ENCODE peak calls at places on chromosome 20, in four cellular contexts. One of them, this sample, is unnamed. For H3K9me3, the result is how much of the 10 kb centered on the place peaks cover.

GRCh38 chr20:35669221-35669620 is 4.5 kb upstream of the CPNE1 start:
- DNase-seq in CD8-positive, alpha-beta memory T cell: no peak
- DNase-seq in sigmoid colon: no peak
- DNase-seq in uterus: no peak
- DNase-seq in this sample: no peak

GRCh38 chr20:36613974-36614373 is 8.4 kb downstream of the RAB5IF start:
- DNase-seq in CD8-positive, alpha-beta memory T cell: no peak
- DNase-seq in sigmoid colon: no peak
- DNase-seq in uterus: no peak
- DNase-seq in this sample: no peak

GRCh38 chr20:25470045-25470444 is 62.6 kb downstream of the GINS1 start:
- DNase-seq in uterus: no peak
- DNase-seq in CD8-positive, alpha-beta memory T cell: peak
- DNase-seq in sigmoid colon: peak
- DNase-seq in this sample: no peak

GRCh38 chr20:63538204-63539091 is 1.3 kb upstream of the PTK6 start:
- DNase-seq in sigmoid colon: no peak
- DNase-seq in CD8-positive, alpha-beta memory T cell: no peak
- DNase-seq in uterus: no peak
- DNase-seq in this sample: peak

GRCh38 chr20:37714973-37715657 is 21.3 kb downstream of the CTNNBL1 start:
- DNase-seq in uterus: no peak
- DNase-seq in CD8-positive, alpha-beta memory T cell: no peak
- DNase-seq in sigmoid colon: no peak
- DNase-seq in this sample: no peak

GRCh38 chr20:2652724-2653510 is 485 bp downstream of the NOP56 start:
- DNase-seq in CD8-positive, alpha-beta memory T cell: no peak
- DNase-seq in uterus: peak
- DNase-seq in sigmoid colon: no peak
- DNase-seq in this sample: no peak

GRCh38 chr20:51679254-51679921 is 88.8 kb downstream of the ATP9A start:
- DNase-seq in CD8-positive, alpha-beta memory T cell: no peak
- DNase-seq in sigmoid colon: no peak
- DNase-seq in uterus: no peak
- DNase-seq in this sample: no peak

GRCh38 chr20:62236674-62236996 is 1.7 kb upstream of the OSBPL2 start:
- DNase-seq in sigmoid colon: no peak
- DNase-seq in CD8-positive, alpha-beta memory T cell: no peak
- DNase-seq in uterus: no peak
- DNase-seq in this sample: no peak

GRCh38 chr20:35302421-35303335 is 10.5 kb upstream of the FAM83C start:
- DNase-seq in uterus: no peak
- DNase-seq in sigmoid colon: no peak
- DNase-seq in CD8-positive, alpha-beta memory T cell: no peak
- DNase-seq in this sample: no peak

GRCh38 chr20:46316984-46317684 is 8.8 kb upstream of the CDH22 start:
- DNase-seq in sigmoid colon: no peak
- DNase-seq in CD8-positive, alpha-beta memory T cell: no peak
- DNase-seq in uterus: no peak
- DNase-seq in this sample: no peak

GRCh38 chr20:24095753-24096152 is 107.2 kb upstream of the GGTLC1 start:
- DNase-seq in sigmoid colon: no peak
- DNase-seq in CD8-positive, alpha-beta memory T cell: no peak
- DNase-seq in uterus: no peak
- DNase-seq in this sample: no peak

GRCh38 chr20:24781061-24781980 is 167.7 kb upstream of the CST7 start:
- DNase-seq in sigmoid colon: peak
- DNase-seq in uterus: no peak
- DNase-seq in CD8-positive, alpha-beta memory T cell: no peak
- DNase-seq in this sample: no peak

GRCh38 chr20:33443512-33444239 is at the start of gene SNTA1:
- DNase-seq in CD8-positive, alpha-beta memory T cell: peak
- DNase-seq in sigmoid colon: peak
- DNase-seq in uterus: peak
- DNase-seq in this sample: peak

GRCh38 chr20:19121916-19122315 is 90.5 kb upstream of the SLC24A3 start:
- DNase-seq in uterus: no peak
- DNase-seq in sigmoid colon: no peak
- DNase-seq in CD8-positive, alpha-beta memory T cell: no peak
- DNase-seq in this sample: no peak

GRCh38 chr20:1953616-1954015 is 40.2 kb downstream of the PDYN start:
- DNase-seq in uterus: no peak
- DNase-seq in CD8-positive, alpha-beta memory T cell: no peak
- DNase-seq in sigmoid colon: no peak
- DNase-seq in this sample: no peak

GRCh38 chr20:44747166-44748004 is 1.7 kb downstream of the KCNK15 start:
- DNase-seq in sigmoid colon: peak
- DNase-seq in uterus: peak
- DNase-seq in CD8-positive, alpha-beta memory T cell: no peak
- DNase-seq in this sample: peak

GRCh38 chr20:11394145-11394833 is 523.4 kb upstream of the BTBD3 start:
- DNase-seq in uterus: no peak
- DNase-seq in sigmoid colon: no peak
- DNase-seq in CD8-positive, alpha-beta memory T cell: no peak
- DNase-seq in this sample: no peak

GRCh38 chr20:22303523-22303922 is 280.8 kb downstream of the FOXA2 start:
- DNase-seq in sigmoid colon: no peak
- DNase-seq in CD8-positive, alpha-beta memory T cell: no peak
- DNase-seq in uterus: no peak
- DNase-seq in this sample: no peak

GRCh38 chr20:33561981-33562601 is 72.2 kb downstream of the CBFA2T2 start:
- DNase-seq in sigmoid colon: peak
- DNase-seq in uterus: peak
- DNase-seq in CD8-positive, alpha-beta memory T cell: no peak
- DNase-seq in this sample: no peak

GRCh38 chr20:19314619-19315018 is 102.2 kb downstream of the SLC24A3 start:
- DNase-seq in uterus: no peak
- DNase-seq in CD8-positive, alpha-beta memory T cell: no peak
- DNase-seq in sigmoid colon: no peak
- DNase-seq in this sample: no peak

GRCh38 chr20:24708411-24709295 is 239.2 kb downstream of the SYNDIG1 start:
- DNase-seq in uterus: no peak
- DNase-seq in sigmoid colon: no peak
- DNase-seq in CD8-positive, alpha-beta memory T cell: no peak
- DNase-seq in this sample: no peak

GRCh38 chr20:18637296-18637695 is 49.4 kb downstream of the DTD1 start:
- DNase-seq in uterus: no peak
- DNase-seq in sigmoid colon: no peak
- DNase-seq in CD8-positive, alpha-beta memory T cell: no peak
- DNase-seq in this sample: no peak

GRCh38 chr20:48215536-48215935 is 430.3 kb upstream of the SULF2 start:
- DNase-seq in uterus: no peak
- DNase-seq in sigmoid colon: no peak
- DNase-seq in CD8-positive, alpha-beta memory T cell: no peak
- DNase-seq in this sample: no peak

GRCh38 chr20:5033566-5033965 is 32.3 kb upstream of the SLC23A2 start:
- DNase-seq in uterus: no peak
- DNase-seq in sigmoid colon: no peak
- DNase-seq in CD8-positive, alpha-beta memory T cell: no peak
- DNase-seq in this sample: no peak

GRCh38 chr20:9306521-9306920 is 207.9 kb upstream of the LAMP5 start:
- DNase-seq in uterus: no peak
- DNase-seq in sigmoid colon: no peak
- DNase-seq in CD8-positive, alpha-beta memory T cell: no peak
- DNase-seq in this sample: no peak

GRCh38 chr20:62957136-62958117 is 4.9 kb downstream of the SLC17A9 start:
- DNase-seq in CD8-positive, alpha-beta memory T cell: no peak
- DNase-seq in sigmoid colon: no peak
- DNase-seq in uterus: no peak
- DNase-seq in this sample: no peak

GRCh38 chr20:60782959-60783625 is 469.0 kb upstream of the CDH4 start:
- DNase-seq in sigmoid colon: no peak
- DNase-seq in CD8-positive, alpha-beta memory T cell: no peak
- DNase-seq in uterus: no peak
- DNase-seq in this sample: no peak

GRCh38 chr20:47150403-47151152 is 205.9 kb downstream of the ZMYND8 start:
- DNase-seq in CD8-positive, alpha-beta memory T cell: no peak
- DNase-seq in uterus: peak
- DNase-seq in sigmoid colon: peak
- DNase-seq in this sample: no peak

GRCh38 chr20:23371496-23371895 is 9.5 kb downstream of the GZF1 start:
- DNase-seq in uterus: no peak
- DNase-seq in sigmoid colon: no peak
- DNase-seq in CD8-positive, alpha-beta memory T cell: no peak
- DNase-seq in this sample: no peak

GRCh38 chr20:1465470-1466210 is 1.0 kb downstream of the NSFL1C start:
- DNase-seq in uterus: no peak
- DNase-seq in CD8-positive, alpha-beta memory T cell: no peak
- DNase-seq in sigmoid colon: no peak
- DNase-seq in this sample: no peak

GRCh38 chr20:16423311-16424212 is 149.7 kb downstream of the KIF16B start:
- DNase-seq in CD8-positive, alpha-beta memory T cell: no peak
- DNase-seq in sigmoid colon: no peak
- DNase-seq in uterus: no peak
- DNase-seq in this sample: no peak
- H3K9me3 ChIP-seq in CD8-positive, alpha-beta memory T cell: under half
- H3K9me3 ChIP-seq in sigmoid colon: under half
- H3K9me3 ChIP-seq in uterus: under half
- H3K9me3 ChIP-seq in this sample: under half

DNA sequence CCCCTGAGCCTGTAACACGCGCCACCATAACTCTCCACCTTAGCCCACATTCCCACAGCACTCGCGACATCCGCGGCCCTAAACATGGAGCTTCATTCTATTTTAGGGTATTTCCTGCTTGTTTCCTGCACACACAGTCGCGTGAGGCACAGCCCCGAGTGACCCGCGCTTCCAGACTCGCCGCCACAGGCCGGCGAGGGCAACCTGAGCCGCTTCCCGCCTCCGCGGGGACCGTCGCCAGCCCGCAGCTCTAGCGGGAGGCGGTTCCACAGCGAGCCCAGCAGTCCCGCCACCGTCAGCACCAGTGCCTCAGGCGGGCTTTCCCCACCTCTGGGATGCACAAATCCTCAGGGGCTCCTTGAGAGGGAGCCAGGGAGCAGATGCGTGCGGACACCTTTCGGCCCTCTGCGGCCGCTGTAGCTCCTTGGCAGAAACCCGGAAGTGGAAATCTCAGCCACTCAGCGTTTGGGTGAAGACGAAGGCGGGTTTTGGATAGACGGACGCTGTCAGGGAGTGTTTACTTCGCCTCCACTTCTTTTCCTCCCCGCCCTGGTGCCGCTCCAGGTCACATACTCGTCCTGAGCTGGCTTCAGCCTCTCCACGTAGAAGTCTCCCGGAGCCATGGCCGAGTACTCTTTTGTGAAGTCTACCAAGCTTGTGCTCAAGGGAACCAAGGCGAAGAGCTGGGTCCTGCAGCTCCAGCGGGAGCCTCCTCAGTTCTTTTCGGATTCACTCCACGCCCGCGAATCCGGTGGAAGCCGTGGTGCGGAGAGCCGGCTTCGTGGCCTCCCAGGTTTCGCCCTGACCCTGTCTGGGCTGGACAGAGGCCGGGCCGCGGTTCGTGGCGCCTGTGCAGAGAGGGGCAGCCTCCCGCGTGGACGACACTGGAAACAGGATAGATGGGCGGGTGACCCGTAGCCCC is 2177.4 kb upstream of the DEFB115 start:
- DNase-seq in sigmoid colon: no peak
- DNase-seq in uterus: no peak
- DNase-seq in CD8-positive, alpha-beta memory T cell: peak
- DNase-seq in this sample: no peak
- H3K9me3 ChIP-seq in sigmoid colon: under half
- H3K9me3 ChIP-seq in uterus: under half
- H3K9me3 ChIP-seq in CD8-positive, alpha-beta memory T cell: under half
- H3K9me3 ChIP-seq in this sample: under half

GRCh38 chr20:31368301-31368700 is at the start of gene DEFB118:
- DNase-seq in uterus: no peak
- DNase-seq in CD8-positive, alpha-beta memory T cell: no peak
- DNase-seq in sigmoid colon: no peak
- DNase-seq in this sample: no peak
- H3K9me3 ChIP-seq in uterus: under half
- H3K9me3 ChIP-seq in CD8-positive, alpha-beta memory T cell: under half
- H3K9me3 ChIP-seq in sigmoid colon: under half
- H3K9me3 ChIP-seq in this sample: under half

GRCh38 chr20:7770578-7770977 is 169.7 kb downstream of the HAO1 start:
- DNase-seq in uterus: no peak
- DNase-seq in CD8-positive, alpha-beta memory T cell: no peak
- DNase-seq in sigmoid colon: no peak
- DNase-seq in this sample: no peak

GRCh38 chr20:7776148-7776547 is 164.1 kb downstream of the HAO1 start:
- DNase-seq in CD8-positive, alpha-beta memory T cell: no peak
- DNase-seq in sigmoid colon: no peak
- DNase-seq in uterus: no peak
- DNase-seq in this sample: no peak

GRCh38 chr20:7775072-7775471 is 165.2 kb downstream of the HAO1 start:
- DNase-seq in uterus: no peak
- DNase-seq in sigmoid colon: no peak
- DNase-seq in CD8-positive, alpha-beta memory T cell: no peak
- DNase-seq in this sample: no peak

GRCh38 chr20:7772376-7772775 is 167.9 kb downstream of the HAO1 start:
- DNase-seq in uterus: no peak
- DNase-seq in CD8-positive, alpha-beta memory T cell: no peak
- DNase-seq in sigmoid colon: no peak
- DNase-seq in this sample: no peak

GRCh38 chr20:7773511-7773910 is 166.7 kb downstream of the HAO1 start:
- DNase-seq in sigmoid colon: no peak
- DNase-seq in CD8-positive, alpha-beta memory T cell: no peak
- DNase-seq in uterus: no peak
- DNase-seq in this sample: no peak
- H3K9me3 ChIP-seq in sigmoid colon: under half
- H3K9me3 ChIP-seq in CD8-positive, alpha-beta memory T cell: under half
- H3K9me3 ChIP-seq in uterus: under half
- H3K9me3 ChIP-seq in this sample: under half

GRCh38 chr20:55893031-55893430 is 112.3 kb downstream of the CBLN4 start:
- DNase-seq in sigmoid colon: no peak
- DNase-seq in CD8-positive, alpha-beta memory T cell: no peak
- DNase-seq in uterus: no peak
- DNase-seq in this sample: no peak

GRCh38 chr20:55882922-55883321 is 122.4 kb downstream of the CBLN4 start:
- DNase-seq in sigmoid colon: no peak
- DNase-seq in CD8-positive, alpha-beta memory T cell: no peak
- DNase-seq in uterus: no peak
- DNase-seq in this sample: no peak

DNA sequence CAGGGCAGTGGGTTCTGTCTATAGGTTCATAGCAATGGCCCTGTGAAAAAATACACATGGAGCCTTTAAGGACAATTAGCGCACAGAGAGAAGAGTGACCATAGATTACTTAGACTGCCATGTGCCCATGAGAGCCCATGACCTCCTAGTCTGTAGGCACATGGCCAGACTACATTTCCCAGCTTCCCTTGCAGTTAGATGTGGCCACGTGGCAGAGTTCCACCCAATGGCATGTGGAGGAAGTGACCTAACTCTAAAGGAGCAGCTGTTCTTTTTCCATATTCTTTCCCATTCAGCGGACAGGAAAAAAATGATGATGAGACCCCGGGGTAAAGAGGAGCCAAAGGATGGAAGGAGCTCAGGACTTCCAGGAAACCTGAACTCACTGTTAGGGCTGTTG is 116.7 kb downstream of the CBLN4 start:
- DNase-seq in sigmoid colon: no peak
- DNase-seq in uterus: no peak
- DNase-seq in CD8-positive, alpha-beta memory T cell: no peak
- DNase-seq in this sample: no peak
- H3K9me3 ChIP-seq in sigmoid colon: under half
- H3K9me3 ChIP-seq in uterus: under half
- H3K9me3 ChIP-seq in CD8-positive, alpha-beta memory T cell: under half
- H3K9me3 ChIP-seq in this sample: under half

GRCh38 chr20:56273491-56273890 is 25.0 kb downstream of the MC3R start:
- DNase-seq in sigmoid colon: no peak
- DNase-seq in uterus: no peak
- DNase-seq in CD8-positive, alpha-beta memory T cell: no peak
- DNase-seq in this sample: no peak
- H3K9me3 ChIP-seq in sigmoid colon: under half
- H3K9me3 ChIP-seq in uterus: under half
- H3K9me3 ChIP-seq in CD8-positive, alpha-beta memory T cell: under half
- H3K9me3 ChIP-seq in this sample: under half

This sample was measured in T-helper 17 cell.